ENCODE peak calls at places on chromosomes 5 and 9, in five cellular contexts. One of them, this sample, is unnamed. For H3K9me3, the result is how much of the 10 kb centered on the place peaks cover.

GRCh38 chr5:133789428-133789827 is 177.1 kb upstream of the FSTL4 start:
- DNase-seq in HCT116: no peak
- DNase-seq in GM23248: no peak
- DNase-seq in PC-3: no peak
- DNase-seq in OCI-LY7: no peak
- DNase-seq in this sample: no peak

GRCh38 chr9:88746029-88746743 is 211.2 kb downstream of the NXNL2 start:
- DNase-seq in HCT116: no peak
- DNase-seq in GM23248: peak
- DNase-seq in PC-3: peak
- DNase-seq in OCI-LY7: no peak
- DNase-seq in this sample: no peak

GRCh38 chr5:78706381-78706780 is 57.8 kb upstream of the LHFPL2 start:
- DNase-seq in HCT116: no peak
- DNase-seq in GM23248: no peak
- DNase-seq in PC-3: no peak
- DNase-seq in OCI-LY7: no peak
- DNase-seq in this sample: no peak

GRCh38 chr5:178590141-178590923 is at the start of gene COL23A1:
- DNase-seq in HCT116: no peak
- DNase-seq in GM23248: peak
- DNase-seq in PC-3: peak
- DNase-seq in OCI-LY7: no peak
- DNase-seq in this sample: no peak

GRCh38 chr5:67235399-67236110 is 39.0 kb upstream of the CD180 start:
- DNase-seq in HCT116: no peak
- DNase-seq in GM23248: no peak
- DNase-seq in PC-3: no peak
- DNase-seq in OCI-LY7: no peak
- DNase-seq in this sample: no peak

GRCh38 chr5:8253376-8253775 is 384.4 kb downstream of the MTRR start:
- DNase-seq in HCT116: no peak
- DNase-seq in GM23248: no peak
- DNase-seq in PC-3: peak
- DNase-seq in OCI-LY7: no peak
- DNase-seq in this sample: no peak

GRCh38 chr9:18666348-18666747 is 192.4 kb downstream of the ADAMTSL1 start:
- DNase-seq in HCT116: no peak
- DNase-seq in GM23248: peak
- DNase-seq in PC-3: peak
- DNase-seq in OCI-LY7: no peak
- DNase-seq in this sample: no peak

GRCh38 chr5:123582570-123583293 is 70.8 kb downstream of the CSNK1G3 start:
- DNase-seq in HCT116: no peak
- DNase-seq in GM23248: no peak
- DNase-seq in PC-3: peak
- DNase-seq in OCI-LY7: no peak
- DNase-seq in this sample: no peak

GRCh38 chr5:77367733-77368132 is 124.4 kb downstream of the WDR41 start:
- DNase-seq in HCT116: peak
- DNase-seq in GM23248: peak
- DNase-seq in PC-3: peak
- DNase-seq in OCI-LY7: no peak
- DNase-seq in this sample: no peak

GRCh38 chr9:117835798-117836197 is 131.6 kb downstream of the TLR4 start:
- DNase-seq in HCT116: no peak
- DNase-seq in GM23248: no peak
- DNase-seq in PC-3: no peak
- DNase-seq in OCI-LY7: no peak
- DNase-seq in this sample: no peak

GRCh38 chr9:133615101-133615896 is 6.1 kb upstream of the FAM163B start:
- DNase-seq in HCT116: no peak
- DNase-seq in GM23248: no peak
- DNase-seq in PC-3: no peak
- DNase-seq in OCI-LY7: no peak
- DNase-seq in this sample: no peak

GRCh38 chr9:6272229-6272597 is 56.0 kb upstream of the TPD52L3 start:
- DNase-seq in HCT116: no peak
- DNase-seq in GM23248: peak
- DNase-seq in PC-3: peak
- DNase-seq in OCI-LY7: no peak
- DNase-seq in this sample: no peak

GRCh38 chr9:117763314-117763713 is 59.1 kb downstream of the TLR4 start:
- DNase-seq in HCT116: no peak
- DNase-seq in GM23248: peak
- DNase-seq in PC-3: no peak
- DNase-seq in OCI-LY7: no peak
- DNase-seq in this sample: no peak

GRCh38 chr5:33439905-33440481 is 772 bp upstream of the TARS1 start:
- DNase-seq in HCT116: no peak
- DNase-seq in GM23248: peak
- DNase-seq in PC-3: peak
- DNase-seq in OCI-LY7: no peak
- DNase-seq in this sample: no peak

GRCh38 chr5:92328584-92329259 is 945.6 kb upstream of the ARRDC3 start:
- DNase-seq in HCT116: no peak
- DNase-seq in GM23248: no peak
- DNase-seq in PC-3: no peak
- DNase-seq in OCI-LY7: no peak
- DNase-seq in this sample: no peak

GRCh38 chr9:88789785-88790184 is 201.5 kb upstream of the S1PR3 start:
- DNase-seq in HCT116: no peak
- DNase-seq in GM23248: peak
- DNase-seq in PC-3: no peak
- DNase-seq in OCI-LY7: no peak
- DNase-seq in this sample: no peak

GRCh38 chr9:113695901-113696300 is 180.2 kb upstream of the ZNF618 start:
- DNase-seq in HCT116: peak
- DNase-seq in GM23248: peak
- DNase-seq in PC-3: peak
- DNase-seq in OCI-LY7: no peak
- DNase-seq in this sample: no peak

GRCh38 chr5:140108093-140109049 is 5.5 kb upstream of the PURA start:
- DNase-seq in HCT116: no peak
- DNase-seq in GM23248: peak
- DNase-seq in PC-3: peak
- DNase-seq in OCI-LY7: peak
- DNase-seq in this sample: peak

GRCh38 chr5:144189800-144190429 is 19.2 kb downstream of the KCTD16 start:
- DNase-seq in HCT116: no peak
- DNase-seq in GM23248: peak
- DNase-seq in PC-3: peak
- DNase-seq in OCI-LY7: no peak
- DNase-seq in this sample: peak

GRCh38 chr9:129225201-129225778 is 47.2 kb upstream of the IER5L start:
- DNase-seq in HCT116: no peak
- DNase-seq in GM23248: no peak
- DNase-seq in PC-3: no peak
- DNase-seq in OCI-LY7: no peak
- DNase-seq in this sample: no peak

GRCh38 chr5:153926201-153926600 is 112.5 kb downstream of the FAM114A2 start:
- DNase-seq in HCT116: no peak
- DNase-seq in GM23248: peak
- DNase-seq in PC-3: no peak
- DNase-seq in OCI-LY7: no peak
- DNase-seq in this sample: no peak

GRCh38 chr9:27436234-27436633 is 87.9 kb upstream of the IFNK start:
- DNase-seq in HCT116: no peak
- DNase-seq in GM23248: no peak
- DNase-seq in PC-3: peak
- DNase-seq in OCI-LY7: no peak
- DNase-seq in this sample: no peak

GRCh38 chr5:39541920-39542319 is 117.1 kb upstream of the DAB2 start:
- DNase-seq in HCT116: no peak
- DNase-seq in GM23248: peak
- DNase-seq in PC-3: peak
- DNase-seq in OCI-LY7: no peak
- DNase-seq in this sample: no peak

DNA sequence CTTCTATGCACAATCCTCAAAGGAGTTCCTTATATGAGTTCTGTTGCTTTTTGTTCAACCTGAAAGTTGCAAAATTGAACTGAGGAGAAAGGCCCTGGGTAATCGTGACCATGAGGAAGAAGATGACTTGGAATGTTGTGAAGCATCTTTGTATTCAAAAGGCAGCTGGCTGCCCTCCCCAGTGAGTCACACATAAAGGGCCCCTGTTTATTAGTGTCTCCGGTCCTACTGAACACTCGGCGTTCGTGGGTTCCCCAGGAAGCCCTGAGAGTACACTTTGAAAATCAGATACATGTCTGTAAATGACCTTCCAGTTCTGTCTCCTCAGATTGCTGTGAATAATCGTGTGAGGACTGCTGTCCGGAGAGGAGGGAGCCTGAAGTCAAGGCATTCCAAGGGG is 73.6 kb downstream of the C9orf153 start:
- DNase-seq in HCT116: no peak
- DNase-seq in GM23248: peak
- DNase-seq in PC-3: no peak
- DNase-seq in OCI-LY7: no peak
- DNase-seq in this sample: no peak
- TF ChIP-seq EZH2phosphoT487 in HCT116: no peak
- TF ChIP-seq EZH2phosphoT487 in GM23248: no peak
- TF ChIP-seq EZH2phosphoT487 in PC-3: no peak
- TF ChIP-seq EZH2phosphoT487 in OCI-LY7: no peak
- TF ChIP-seq EZH2phosphoT487 in this sample: no peak

GRCh38 chr9:135245482-135246247 is 158.2 kb downstream of the OLFM1 start:
- DNase-seq in HCT116: no peak
- DNase-seq in GM23248: no peak
- DNase-seq in PC-3: no peak
- DNase-seq in OCI-LY7: no peak
- DNase-seq in this sample: no peak

GRCh38 chr9:135248111-135248510 is 160.6 kb downstream of the OLFM1 start:
- DNase-seq in HCT116: peak
- DNase-seq in GM23248: no peak
- DNase-seq in PC-3: no peak
- DNase-seq in OCI-LY7: no peak
- DNase-seq in this sample: no peak

GRCh38 chr9:135247174-135247930 is 159.9 kb downstream of the OLFM1 start:
- DNase-seq in HCT116: no peak
- DNase-seq in GM23248: no peak
- DNase-seq in PC-3: no peak
- DNase-seq in OCI-LY7: no peak
- DNase-seq in this sample: no peak

GRCh38 chr9:135244751-135245221 is 157.3 kb downstream of the OLFM1 start:
- DNase-seq in HCT116: no peak
- DNase-seq in GM23248: no peak
- DNase-seq in PC-3: no peak
- DNase-seq in OCI-LY7: no peak
- DNase-seq in this sample: no peak

DNA sequence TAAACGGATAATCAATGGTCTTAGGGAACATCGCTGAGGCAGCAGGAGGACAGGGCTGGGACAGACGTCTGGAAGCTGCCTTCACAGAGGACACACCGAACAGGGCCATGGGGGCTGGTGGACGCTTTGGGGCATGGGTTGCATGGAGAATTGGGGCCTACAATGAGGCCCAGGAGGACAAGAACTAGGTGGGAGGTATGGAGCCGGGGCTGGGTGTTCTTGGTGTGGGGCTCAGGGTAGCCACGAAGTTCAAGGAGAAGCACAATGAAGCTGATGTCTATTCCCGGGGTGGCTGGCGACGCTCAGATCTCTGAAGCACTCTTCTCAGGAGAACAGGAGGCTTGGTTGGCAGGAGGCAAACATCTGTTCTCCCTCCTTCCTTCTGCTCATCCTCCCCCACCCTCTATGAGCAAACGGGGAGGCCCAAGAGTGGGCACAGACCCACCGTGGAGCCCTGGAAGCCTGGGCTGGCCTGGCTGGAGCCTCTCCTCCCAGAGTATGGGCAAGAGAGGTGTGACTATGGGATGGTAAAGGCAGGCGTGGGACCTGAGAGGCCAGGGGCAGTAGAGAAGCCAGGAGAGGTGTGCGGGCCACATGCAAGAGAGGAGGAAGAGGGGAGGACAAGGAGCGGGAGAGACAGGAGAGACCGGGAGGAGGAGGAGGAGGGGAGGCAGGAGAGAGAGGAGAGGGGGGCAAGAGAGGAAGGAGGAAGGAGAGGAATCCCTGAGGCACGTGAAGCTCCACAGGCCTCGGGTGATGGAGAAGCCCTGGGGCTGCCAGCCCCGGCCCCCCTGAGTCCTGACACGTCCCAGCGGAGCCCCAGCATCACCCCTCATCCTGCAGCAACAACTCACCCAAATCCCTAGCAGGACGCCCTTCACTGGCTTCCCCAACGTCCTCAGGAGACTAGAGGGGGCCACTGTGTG is 159.0 kb downstream of the OLFM1 start:
- DNase-seq in HCT116: no peak
- DNase-seq in GM23248: no peak
- DNase-seq in PC-3: no peak
- DNase-seq in OCI-LY7: no peak
- DNase-seq in this sample: no peak
- H3K9me3 ChIP-seq in HCT116: under half
- H3K9me3 ChIP-seq in GM23248: under half
- H3K9me3 ChIP-seq in PC-3: under half
- H3K9me3 ChIP-seq in OCI-LY7: under half
- H3K9me3 ChIP-seq in this sample: under half

GRCh38 chr5:37370864-37371726 is at the start of gene NUP155:
- DNase-seq in HCT116: peak
- DNase-seq in GM23248: peak
- DNase-seq in PC-3: peak
- DNase-seq in OCI-LY7: peak
- DNase-seq in this sample: peak

GRCh38 chr5:37370550-37370863 is 399 bp downstream of the NUP155 start:
- DNase-seq in HCT116: no peak
- DNase-seq in GM23248: peak
- DNase-seq in PC-3: no peak
- DNase-seq in OCI-LY7: no peak
- DNase-seq in this sample: no peak

DNA sequence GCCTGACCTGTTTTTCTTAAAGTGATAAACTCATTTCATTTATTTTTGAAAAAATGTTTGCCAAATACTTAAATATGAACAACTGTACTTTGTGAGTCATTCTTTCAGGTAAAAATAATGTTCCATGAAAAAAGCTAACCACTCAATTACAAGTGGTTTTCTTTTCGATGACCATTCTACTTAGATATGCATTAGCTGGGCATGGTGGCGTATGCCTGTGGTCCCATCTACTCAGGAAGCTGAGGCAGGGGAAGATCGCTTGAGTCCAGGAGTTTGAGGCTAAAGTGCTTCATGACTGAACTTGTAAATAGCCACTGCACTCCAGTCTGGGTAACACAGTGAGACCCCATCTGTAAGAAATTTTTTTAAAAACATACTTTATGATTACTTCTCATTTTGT is 4.0 kb upstream of the WDR70 start:
- DNase-seq in HCT116: no peak
- DNase-seq in GM23248: no peak
- DNase-seq in PC-3: no peak
- DNase-seq in OCI-LY7: no peak
- DNase-seq in this sample: no peak
- TF ChIP-seq EZH2phosphoT487 in HCT116: no peak
- TF ChIP-seq EZH2phosphoT487 in GM23248: no peak
- TF ChIP-seq EZH2phosphoT487 in PC-3: no peak
- TF ChIP-seq EZH2phosphoT487 in OCI-LY7: no peak
- TF ChIP-seq EZH2phosphoT487 in this sample: no peak

DNA sequence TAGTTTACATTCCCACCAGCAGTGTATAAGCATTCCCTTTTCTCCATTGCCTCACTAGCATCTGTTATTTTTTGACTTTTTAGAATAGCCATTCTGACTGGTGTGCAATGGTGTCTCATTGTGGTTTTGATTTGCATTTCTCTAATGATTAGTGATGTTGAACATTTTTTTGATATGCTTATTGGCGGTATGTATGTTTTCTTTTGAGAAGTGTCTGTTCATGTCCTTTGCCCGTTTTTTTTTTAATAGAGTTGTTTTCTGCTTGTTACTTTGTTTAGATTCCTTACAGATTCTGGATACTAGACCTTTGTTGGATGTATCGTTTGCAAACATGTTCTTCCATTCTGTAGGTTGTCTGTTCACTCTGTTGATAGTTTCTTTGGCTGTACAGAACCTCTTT is 25.3 kb downstream of the NIPBL start:
- DNase-seq in HCT116: no peak
- DNase-seq in GM23248: no peak
- DNase-seq in PC-3: no peak
- DNase-seq in OCI-LY7: no peak
- DNase-seq in this sample: no peak
- H3K9me3 ChIP-seq in HCT116: under half
- H3K9me3 ChIP-seq in GM23248: under half
- H3K9me3 ChIP-seq in PC-3: under half
- H3K9me3 ChIP-seq in OCI-LY7: under half
- H3K9me3 ChIP-seq in this sample: under half

This sample was measured in MM.1S.